ENCODE peak calls at places on chromosomes 12 and 14, in four cellular contexts. X, U, G and P are unnamed samples.
A peak's percentile ranks its signal among the peaks of the same experiment; 100 is the strongest.

GRCh38 chr12:44287545-44287944 is 451.7 kb downstream of the TMEM117 start:
- DNase-seq in X (no peak), U (no peak), G (no peak), P (no peak)

GRCh38 chr12:115210533-115211252 is 526.7 kb upstream of the TBX3 start:
- DNase-seq in X (no peak), U (no peak), G (no peak), P (no peak)

GRCh38 chr14:99566009-99566389 is 38.0 kb downstream of the CCDC85C start:
- DNase-seq in X (no peak), U (no peak), G (no peak), P (no peak)

GRCh38 chr14:104178279-104178678 is 39.9 kb downstream of the KIF26A start:
- DNase-seq in X (no peak), U (peak; percentile 76), G (no peak), P (no peak)

GRCh38 chr14:79825046-79825521 is 386.2 kb downstream of the DIO2 start:
- DNase-seq in X (no peak), U (no peak), G (no peak), P (peak; percentile 59)

GRCh38 chr12:123531091-123531490 is 2.4 kb downstream of the RILPL1 start:
- DNase-seq in X (no peak), U (peak; percentile 60), G (no peak), P (no peak)

GRCh38 chr12:122422769-122423257 is 344 bp upstream of the CLIP1 start:
- DNase-seq in X (no peak), U (no peak), G (peak; percentile 7), P (peak; percentile 27)

GRCh38 chr14:99271288-99271941 is 582 bp downstream of the BCL11B start:
- DNase-seq in X (no peak), U (no peak), G (no peak), P (no peak)

GRCh38 chr12:31029916-31030562 is 43.6 kb upstream of the DDX11 start:
- DNase-seq in X (no peak), U (peak; percentile 73), G (no peak), P (no peak)

GRCh38 chr12:89135976-89136634 is 216.2 kb downstream of the DUSP6 start:
- DNase-seq in X (no peak), U (no peak), G (no peak), P (no peak)

GRCh38 chr12:54217774-54218221 is 29.0 kb upstream of the SMUG1 start:
- DNase-seq in X (peak; percentile 55), U (no peak), G (no peak), P (no peak)

GRCh38 chr14:68663385-68664076 is 129.3 kb downstream of the ZFP36L1 start:
- DNase-seq in X (no peak), U (no peak), G (no peak), P (no peak)

GRCh38 chr12:53454710-53455109 is 2.8 kb downstream of the PCBP2 start:
- DNase-seq in X (no peak), U (no peak), G (no peak), P (no peak)

GRCh38 chr12:108724890-108725151 is 6.5 kb downstream of the CORO1C start:
- DNase-seq in X (no peak), U (no peak), G (no peak), P (no peak)

GRCh38 chr14:36690301-36691020 is 28.8 kb downstream of the PAX9 start:
- DNase-seq in X (no peak), U (no peak), G (no peak), P (peak; percentile 61)

GRCh38 chr12:31582155-31582554 is 8.8 kb downstream of the DENND5B start:
- DNase-seq in X (no peak), U (no peak), G (no peak), P (peak; percentile 17)

GRCh38 chr14:96071561-96071960 is 32.4 kb downstream of the C14orf132 start:
- DNase-seq in X (no peak), U (no peak), G (no peak), P (no peak)

GRCh38 chr12:13390921-13391320 is 194.4 kb downstream of the EMP1 start:
- DNase-seq in X (no peak), U (no peak), G (no peak), P (no peak)

GRCh38 chr14:89000007-89000942 is 175.8 kb downstream of the TTC8 start:
- DNase-seq in X (no peak), U (no peak), G (no peak), P (peak; percentile 97)

GRCh38 chr12:121804417-121805111 is 755 bp downstream of the SETD1B start:
- DNase-seq in X (peak; percentile 22), U (no peak), G (peak; percentile 60), P (no peak)

GRCh38 chr14:61418749-61419148 is 97.4 kb downstream of the PRKCH start:
- DNase-seq in X (no peak), U (no peak), G (no peak), P (no peak)

GRCh38 chr12:87728936-87729593 is 300.1 kb downstream of the C12orf50 start:
- DNase-seq in X (no peak), U (no peak), G (no peak), P (no peak)

GRCh38 chr12:68440068-68440581 is 108.0 kb upstream of the MDM1 start:
- DNase-seq in X (no peak), U (no peak), G (no peak), P (peak; percentile 22)

GRCh38 chr14:104989236-104989950 is 3.8 kb downstream of the CLBA1 start:
- DNase-seq in X (no peak), U (no peak), G (no peak), P (no peak)

GRCh38 chr12:10557766-10558165 is 52.1 kb downstream of the EIF2S3B start:
- DNase-seq in X (no peak), U (no peak), G (no peak), P (no peak)

GRCh38 chr12:89975578-89975977 is 266.9 kb upstream of the ATP2B1 start:
- DNase-seq in X (no peak), U (no peak), G (no peak), P (no peak)

GRCh38 chr14:91125271-91125661 is 11.4 kb downstream of the DGLUCY start:
- DNase-seq in X (no peak), U (no peak), G (no peak), P (no peak)

GRCh38 chr12:119082496-119082895 is 96.2 kb upstream of the HSPB8 start:
- DNase-seq in X (no peak), U (peak; percentile 83), G (no peak), P (no peak)

GRCh38 chr14:80751285-80751684 is 190.3 kb downstream of the CEP128 start:
- DNase-seq in X (no peak), U (no peak), G (no peak), P (no peak)

GRCh38 chr12:13165578-13166120 is 30.9 kb upstream of the EMP1 start:
- DNase-seq in X (no peak), U (peak; percentile 78), G (peak; percentile 56), P (peak; percentile 78)

GRCh38 chr12:102423447-102423846 is 56.9 kb downstream of the IGF1 start:
- DNase-seq in X (no peak), U (no peak), G (no peak), P (no peak)

GRCh38 chr12:118984206-118984943 is 3.0 kb downstream of the SRRM4 start:
- DNase-seq in X (no peak), U (no peak), G (no peak), P (no peak)